ENCODE peak calls at places on chromosomes 16 and 17, in five cellular contexts. One of them, this sample, is unnamed.

GRCh38 chr17:74337834-74338500 is 11.9 kb downstream of the KIF19 start:
- DNase-seq in NCI-H2171 treated with DMSO at 0.1 percent for 48 hours: peak; percentile 93
- DNase-seq in NCI-H510A treated with DMSO at 0.1 percent for 48 hours: peak; percentile 63
- DNase-seq in hypothalamus: no peak
- DNase-seq in dorsolateral prefrontal cortex: peak; percentile 95
- DNase-seq in this sample: no peak

GRCh38 chr16:3490911-3491629 is 4.2 kb downstream of the C16orf90 start:
- DNase-seq in NCI-H2171 treated with DMSO at 0.1 percent for 48 hours: peak; percentile 28
- DNase-seq in NCI-H510A treated with DMSO at 0.1 percent for 48 hours: no peak
- DNase-seq in hypothalamus: no peak
- DNase-seq in dorsolateral prefrontal cortex: no peak
- DNase-seq in this sample: peak; percentile 81

GRCh38 chr17:80082403-80083135 is 18.8 kb upstream of the GAA start:
- DNase-seq in NCI-H2171 treated with DMSO at 0.1 percent for 48 hours: peak; percentile 72
- DNase-seq in NCI-H510A treated with DMSO at 0.1 percent for 48 hours: peak; percentile 58
- DNase-seq in hypothalamus: no peak
- DNase-seq in dorsolateral prefrontal cortex: peak; percentile 51
- DNase-seq in this sample: peak; percentile 83

GRCh38 chr16:4803479-4804243 is 1.2 kb upstream of the ROGDI start:
- DNase-seq in NCI-H2171 treated with DMSO at 0.1 percent for 48 hours: no peak
- DNase-seq in NCI-H510A treated with DMSO at 0.1 percent for 48 hours: no peak
- DNase-seq in hypothalamus: no peak
- DNase-seq in dorsolateral prefrontal cortex: no peak
- DNase-seq in this sample: no peak

GRCh38 chr16:86609115-86609514 is 30.8 kb downstream of the FOXL1 start:
- DNase-seq in NCI-H2171 treated with DMSO at 0.1 percent for 48 hours: no peak
- DNase-seq in NCI-H510A treated with DMSO at 0.1 percent for 48 hours: no peak
- DNase-seq in hypothalamus: no peak
- DNase-seq in dorsolateral prefrontal cortex: no peak
- DNase-seq in this sample: no peak

GRCh38 chr17:1325766-1326165 is 46.3 kb downstream of the TRARG1 start:
- DNase-seq in NCI-H2171 treated with DMSO at 0.1 percent for 48 hours: no peak
- DNase-seq in NCI-H510A treated with DMSO at 0.1 percent for 48 hours: no peak
- DNase-seq in hypothalamus: no peak
- DNase-seq in dorsolateral prefrontal cortex: no peak
- DNase-seq in this sample: no peak

GRCh38 chr16:53817117-53817516 is 113.2 kb downstream of the FTO start:
- DNase-seq in NCI-H2171 treated with DMSO at 0.1 percent for 48 hours: no peak
- DNase-seq in NCI-H510A treated with DMSO at 0.1 percent for 48 hours: no peak
- DNase-seq in hypothalamus: no peak
- DNase-seq in dorsolateral prefrontal cortex: no peak
- DNase-seq in this sample: no peak

GRCh38 chr17:60630352-60630751 is 30.4 kb downstream of the PPM1D start:
- DNase-seq in NCI-H2171 treated with DMSO at 0.1 percent for 48 hours: no peak
- DNase-seq in NCI-H510A treated with DMSO at 0.1 percent for 48 hours: no peak
- DNase-seq in hypothalamus: no peak
- DNase-seq in dorsolateral prefrontal cortex: peak; percentile 53
- DNase-seq in this sample: no peak

GRCh38 chr17:28916302-28916934 is 13.5 kb upstream of the DHRS13 start:
- DNase-seq in NCI-H2171 treated with DMSO at 0.1 percent for 48 hours: peak; percentile 47
- DNase-seq in NCI-H510A treated with DMSO at 0.1 percent for 48 hours: peak; percentile 47
- DNase-seq in hypothalamus: no peak
- DNase-seq in dorsolateral prefrontal cortex: peak; percentile 64
- DNase-seq in this sample: no peak

GRCh38 chr16:59339871-59340270 is 605.8 kb upstream of the GOT2 start:
- DNase-seq in NCI-H2171 treated with DMSO at 0.1 percent for 48 hours: no peak
- DNase-seq in NCI-H510A treated with DMSO at 0.1 percent for 48 hours: no peak
- DNase-seq in hypothalamus: no peak
- DNase-seq in dorsolateral prefrontal cortex: no peak
- DNase-seq in this sample: no peak

GRCh38 chr17:15076991-15077663 is 188.0 kb downstream of the PMP22 start:
- DNase-seq in NCI-H2171 treated with DMSO at 0.1 percent for 48 hours: no peak
- DNase-seq in NCI-H510A treated with DMSO at 0.1 percent for 48 hours: no peak
- DNase-seq in hypothalamus: no peak
- DNase-seq in dorsolateral prefrontal cortex: no peak
- DNase-seq in this sample: no peak